ENCODE peak calls at places on chromosomes 12 and 14, in eight cellular contexts. M, Z, Y, U, L, K, I and N are unnamed samples.

GRCh38 chr14:101721111-101721510 is 40.4 kb upstream of the PPP2R5C start:
- DNase-seq in M (no peak), Z (no peak), Y (no peak), U (no peak), L (no peak), K (no peak), I (no peak), N (no peak)

GRCh38 chr12:108811411-108812185 is 45.8 kb downstream of the SSH1 start:
- DNase-seq in M (peak; percentile 67), Z (no peak), Y (no peak), U (no peak), L (peak; percentile 50), K (no peak), I (no peak), N (no peak)

GRCh38 chr12:57461326-57461903 is 1.8 kb downstream of the GLI1 start:
- DNase-seq in M (peak; percentile 48), Z (no peak), Y (peak; percentile 74), U (peak; percentile 87), L (peak; percentile 39), K (peak; percentile 54), I (peak; percentile 69), N (peak; percentile 37)

GRCh38 chr12:108643941-108644742 is 10.4 kb upstream of the SELPLG start:
- DNase-seq in M (peak; percentile 64), Z (no peak), Y (no peak), U (peak; percentile 37), L (no peak), K (no peak), I (no peak), N (peak; percentile 45)

GRCh38 chr12:93373847-93374723 is 3.6 kb upstream of the NUDT4 start:
- DNase-seq in M (no peak), Z (peak; percentile 35), Y (no peak), U (peak; percentile 69), L (no peak), K (no peak), I (no peak), N (no peak)

GRCh38 chr12:91948504-91948903 is 197.1 kb downstream of the BTG1 start:
- DNase-seq in M (no peak), Z (peak; percentile 3), Y (no peak), U (no peak), L (no peak), K (no peak), I (no peak), N (no peak)

GRCh38 chr12:50315803-50316202 is 32.5 kb upstream of the LIMA1 start:
- DNase-seq in M (no peak), Z (no peak), Y (no peak), U (no peak), L (no peak), K (no peak), I (no peak), N (no peak)

GRCh38 chr12:89678225-89678624 is 30.4 kb downstream of the ATP2B1 start:
- DNase-seq in M (no peak), Z (no peak), Y (no peak), U (no peak), L (no peak), K (no peak), I (no peak), N (no peak)

GRCh38 chr12:93144109-93144508 is 215.0 kb upstream of the EEA1 start:
- DNase-seq in M (peak; percentile 26), Z (no peak), Y (no peak), U (no peak), L (no peak), K (no peak), I (no peak), N (peak; percentile 39)

GRCh38 chr14:75933712-75934296 is 48.0 kb downstream of the TGFB3 start:
- DNase-seq in M (no peak), Z (no peak), Y (no peak), U (no peak), L (no peak), K (no peak), I (no peak), N (no peak)

GRCh38 chr12:57216931-57217871 is 607 bp downstream of the NXPH4 start:
- DNase-seq in M (no peak), Z (no peak), Y (no peak), U (peak; percentile 42), L (no peak), K (no peak), I (no peak), N (no peak)

GRCh38 chr12:76462668-76463224 is 96.8 kb downstream of the OSBPL8 start:
- DNase-seq in M (peak; percentile 43), Z (no peak), Y (no peak), U (no peak), L (no peak), K (peak; percentile 18), I (no peak), N (no peak)

GRCh38 chr12:46493352-46494209 is 121.0 kb upstream of the SLC38A2 start:
- DNase-seq in M (no peak), Z (no peak), Y (no peak), U (no peak), L (no peak), K (peak; percentile 59), I (no peak), N (no peak)

GRCh38 chr12:46491548-46491947 is 119.0 kb upstream of the SLC38A2 start:
- DNase-seq in M (no peak), Z (no peak), Y (no peak), U (no peak), L (no peak), K (no peak), I (no peak), N (no peak)

GRCh38 chr12:46494424-46494823 is 121.9 kb upstream of the SLC38A2 start:
- DNase-seq in M (peak; percentile 87), Z (no peak), Y (no peak), U (no peak), L (no peak), K (peak; percentile 94), I (no peak), N (peak; percentile 33)

GRCh38 chr12:46490635-46491034 is 118.1 kb upstream of the SLC38A2 start:
- DNase-seq in M (peak; percentile 75), Z (no peak), Y (no peak), U (no peak), L (no peak), K (peak; percentile 81), I (no peak), N (peak; percentile 80)

DNA sequence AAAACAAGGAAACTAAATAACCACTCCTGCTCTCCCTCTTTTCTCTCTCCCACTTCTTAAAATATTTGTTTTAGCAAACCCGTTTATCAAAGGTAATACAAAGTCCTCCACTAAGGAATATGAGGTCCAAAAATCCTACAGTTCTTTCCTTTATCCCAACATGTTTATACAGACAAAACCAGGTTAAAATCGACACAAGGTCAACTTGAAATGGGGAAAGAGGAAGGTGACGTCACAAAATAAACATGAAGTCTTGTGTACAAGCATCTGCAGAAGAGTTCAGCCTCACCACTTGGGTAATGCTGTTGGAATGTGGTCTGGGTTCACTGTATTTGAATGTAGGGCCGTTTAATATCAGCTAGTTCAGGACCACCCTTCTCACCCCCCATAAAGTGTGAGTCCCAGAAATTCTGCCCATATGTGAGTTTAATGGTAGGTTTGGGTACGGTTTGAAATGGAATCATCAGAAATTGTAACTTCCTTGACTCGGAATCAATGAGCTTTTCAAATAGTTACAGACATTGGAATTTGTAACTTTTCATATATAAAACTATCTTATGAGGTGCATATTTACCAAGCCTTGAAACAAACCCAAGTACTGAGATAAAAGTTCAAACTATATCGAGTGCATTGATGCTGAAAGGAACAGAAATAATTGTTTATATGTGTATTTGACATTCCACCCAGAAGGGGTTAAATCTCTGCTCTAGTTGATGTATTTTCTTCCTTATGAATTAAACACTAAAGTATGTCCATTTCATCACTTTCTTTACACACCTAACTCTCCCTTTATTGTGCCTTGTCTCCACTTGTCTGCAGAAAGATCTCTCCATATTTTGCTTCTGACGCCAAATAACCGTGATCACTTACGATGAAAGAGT is 120.1 kb upstream of the SLC38A2 start:
- DNase-seq in M (peak; percentile 69), Z (no peak), Y (no peak), U (no peak), L (no peak), K (peak; percentile 98), I (no peak), N (peak; percentile 94)
- TF ChIP-seq CTCF in M (no peak), Z (no peak), Y (no peak), U (no peak), L (no peak), K (no peak), I (no peak), N (no peak)

DNA sequence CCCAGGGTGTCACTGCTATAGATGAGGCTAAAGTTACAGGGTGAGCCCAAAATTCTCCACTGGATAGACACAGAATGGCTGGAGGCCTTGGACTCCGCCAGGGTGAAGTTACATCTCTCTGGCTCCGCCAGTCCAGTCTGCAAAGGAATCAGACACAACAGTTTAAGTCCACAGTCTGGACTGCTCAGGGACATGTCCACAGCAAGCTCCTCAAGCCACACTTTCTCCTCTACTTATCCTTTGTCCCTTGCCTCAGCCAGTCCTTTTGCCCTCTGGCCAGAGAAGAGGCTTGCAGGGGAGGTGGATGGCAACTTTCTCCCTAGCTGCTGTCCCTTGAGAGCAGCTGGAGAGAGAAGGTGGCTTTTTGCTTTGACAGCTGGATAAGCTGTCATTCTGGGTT is 28.0 kb downstream of the PTPRB start:
- DNase-seq in M (peak; percentile 6), Z (no peak), Y (no peak), U (no peak), L (no peak), K (no peak), I (no peak), N (no peak)
- H3K4me3 ChIP-seq in M (peak overlapping the region; percentile 63), Z (no peak overlapping the region), Y (peak overlapping the region; percentile 73), U (peak overlapping the region; percentile 57), L (peak overlapping the region; percentile 80), K (peak overlapping the region; percentile 68), I (peak overlapping the region; percentile 41), N (no peak overlapping the region)

DNA sequence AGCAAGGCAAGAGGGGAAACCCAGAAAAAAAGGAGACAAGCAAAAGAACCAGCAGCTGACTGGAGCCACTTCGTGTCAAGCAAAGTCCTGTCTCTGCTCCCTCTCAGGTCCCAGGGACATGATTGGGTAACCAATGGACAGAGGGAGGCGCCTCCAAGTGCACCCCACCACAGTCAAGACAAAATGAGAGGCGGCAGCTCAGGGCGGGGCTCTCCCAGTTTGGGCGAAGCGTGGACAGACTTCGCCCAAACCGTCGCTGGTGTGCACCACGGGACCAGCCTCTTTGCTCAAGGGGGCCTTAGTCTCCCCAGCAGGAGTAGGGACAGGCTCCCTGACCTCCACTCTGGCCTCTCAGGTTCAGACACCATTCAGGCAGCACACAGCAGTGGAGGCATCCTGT is 1.5 kb upstream of the BEGAIN start:
- DNase-seq in M (no peak), Z (no peak), Y (no peak), U (no peak), L (no peak), K (no peak), I (no peak), N (no peak)
- TF ChIP-seq CTCF in M (no peak), Z (no peak), Y (no peak), U (no peak), L (no peak), K (no peak), I (no peak), N (no peak)

DNA sequence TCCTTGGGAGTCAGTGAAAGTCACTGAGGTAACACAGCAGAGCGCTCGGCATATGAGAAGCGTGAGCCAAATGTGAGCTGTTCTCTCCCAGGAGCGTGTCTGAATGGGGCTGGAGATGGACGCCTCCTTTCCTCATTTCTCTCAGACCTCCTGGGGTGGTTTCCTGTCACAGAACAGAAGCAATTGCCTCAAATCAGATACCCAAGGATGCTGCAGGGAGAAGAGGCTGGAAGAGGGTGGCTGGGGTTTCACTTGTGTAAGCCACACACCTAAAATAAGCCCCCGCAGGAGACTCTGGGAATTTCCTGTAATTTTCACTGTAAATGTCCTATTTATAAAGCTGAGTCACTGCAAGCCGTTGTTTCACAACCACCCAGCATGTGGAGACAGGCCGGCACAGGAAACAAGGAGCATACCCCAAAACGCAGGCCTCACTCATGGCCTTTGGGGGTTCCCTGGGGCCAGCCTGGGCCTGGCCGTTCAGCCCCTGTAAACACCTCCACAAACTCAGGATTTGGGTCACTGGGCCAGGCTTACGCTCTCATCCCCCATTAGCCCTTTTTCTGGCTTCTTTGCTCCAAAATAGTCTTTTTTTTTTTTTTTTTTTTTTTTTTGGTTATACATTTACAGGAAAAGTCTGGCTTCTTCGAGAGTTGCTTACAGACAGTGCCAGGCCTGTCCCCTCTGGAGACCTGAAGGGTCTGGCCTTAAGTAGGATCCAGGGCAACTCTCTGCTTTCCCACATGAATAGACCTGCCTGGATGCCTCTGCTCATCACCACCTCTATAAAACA is 55.3 kb downstream of the VCPKMT start:
- DNase-seq in M (peak; percentile 93), Z (peak; percentile 87), Y (peak; percentile 38), U (peak; percentile 50), L (peak; percentile 73), K (peak; percentile 95), I (no peak), N (peak; percentile 95)
- H3K4me3 ChIP-seq in M (peak overlapping the region; percentile 45), Z (peak overlapping the region; percentile 67), Y (peak overlapping the region; percentile 41), U (no peak overlapping the region), L (peak overlapping the region; percentile 22), K (peak overlapping the region; percentile 6), I (no peak overlapping the region), N (no peak overlapping the region)